ENCODE peak calls at places on chromosomes 6 and 20, in eight cellular contexts. One of them, this sample, is unnamed.

GRCh38 chr20:46027245-46027853 is 1.7 kb upstream of the SLC12A5 start:
- DNase-seq in NCI-H1417 treated with DMSO at 0.1 percent for 48 hours: no peak
- DNase-seq in amniotic stem cell: peak
- DNase-seq in NAMALWA: peak
- DNase-seq in GM12892: no peak
- DNase-seq in left lung: no peak
- DNase-seq in AG08396: peak
- DNase-seq in T-helper 2 cell: no peak
- DNase-seq in this sample: peak

GRCh38 chr6:164039954-164040375 is 625.4 kb downstream of the QKI start:
- DNase-seq in GM12892: peak
- DNase-seq in NCI-H1417 treated with DMSO at 0.1 percent for 48 hours: no peak
- DNase-seq in T-helper 2 cell: no peak
- DNase-seq in left lung: peak
- DNase-seq in amniotic stem cell: no peak
- DNase-seq in NAMALWA: no peak
- DNase-seq in AG08396: peak
- DNase-seq in this sample: peak

GRCh38 chr20:38196592-38196991 is 31.5 kb upstream of the TGM2 start:
- DNase-seq in amniotic stem cell: no peak
- DNase-seq in GM12892: no peak
- DNase-seq in NAMALWA: peak
- DNase-seq in T-helper 2 cell: no peak
- DNase-seq in AG08396: no peak
- DNase-seq in left lung: peak
- DNase-seq in NCI-H1417 treated with DMSO at 0.1 percent for 48 hours: no peak
- DNase-seq in this sample: peak

GRCh38 chr6:111414373-111414772 is 68.6 kb downstream of the REV3L start:
- DNase-seq in AG08396: no peak
- DNase-seq in amniotic stem cell: no peak
- DNase-seq in NCI-H1417 treated with DMSO at 0.1 percent for 48 hours: no peak
- DNase-seq in NAMALWA: no peak
- DNase-seq in GM12892: no peak
- DNase-seq in left lung: no peak
- DNase-seq in T-helper 2 cell: no peak
- DNase-seq in this sample: no peak

GRCh38 chr6:95923518-95923917 is 92.3 kb upstream of the FUT9 start:
- DNase-seq in NCI-H1417 treated with DMSO at 0.1 percent for 48 hours: no peak
- DNase-seq in amniotic stem cell: no peak
- DNase-seq in left lung: no peak
- DNase-seq in AG08396: no peak
- DNase-seq in GM12892: peak
- DNase-seq in T-helper 2 cell: no peak
- DNase-seq in NAMALWA: peak
- DNase-seq in this sample: peak

GRCh38 chr20:19968488-19969073 is 48.6 kb upstream of the NAA20 start:
- DNase-seq in left lung: no peak
- DNase-seq in T-helper 2 cell: no peak
- DNase-seq in GM12892: no peak
- DNase-seq in amniotic stem cell: no peak
- DNase-seq in NCI-H1417 treated with DMSO at 0.1 percent for 48 hours: peak
- DNase-seq in AG08396: no peak
- DNase-seq in NAMALWA: no peak
- DNase-seq in this sample: peak

GRCh38 chr6:30682181-30683117 is 4.0 kb downstream of the PPP1R18 start:
- DNase-seq in NCI-H1417 treated with DMSO at 0.1 percent for 48 hours: no peak
- DNase-seq in GM12892: peak
- DNase-seq in AG08396: peak
- DNase-seq in NAMALWA: peak
- DNase-seq in amniotic stem cell: peak
- DNase-seq in T-helper 2 cell: peak
- DNase-seq in left lung: peak
- DNase-seq in this sample: peak

GRCh38 chr20:62367483-62368302 is 581 bp upstream of the LAMA5 start:
- DNase-seq in NAMALWA: peak
- DNase-seq in amniotic stem cell: no peak
- DNase-seq in left lung: peak
- DNase-seq in AG08396: no peak
- DNase-seq in GM12892: no peak
- DNase-seq in T-helper 2 cell: no peak
- DNase-seq in NCI-H1417 treated with DMSO at 0.1 percent for 48 hours: no peak
- DNase-seq in this sample: peak

GRCh38 chr6:35755525-35755924 is 18.7 kb downstream of the ARMC12 start:
- DNase-seq in NCI-H1417 treated with DMSO at 0.1 percent for 48 hours: no peak
- DNase-seq in AG08396: no peak
- DNase-seq in GM12892: no peak
- DNase-seq in amniotic stem cell: no peak
- DNase-seq in left lung: no peak
- DNase-seq in NAMALWA: no peak
- DNase-seq in T-helper 2 cell: no peak
- DNase-seq in this sample: no peak

GRCh38 chr6:63764318-63764916 is 128.8 kb downstream of the PHF3 start:
- DNase-seq in AG08396: no peak
- DNase-seq in amniotic stem cell: peak
- DNase-seq in T-helper 2 cell: no peak
- DNase-seq in left lung: no peak
- DNase-seq in NAMALWA: peak
- DNase-seq in GM12892: no peak
- DNase-seq in NCI-H1417 treated with DMSO at 0.1 percent for 48 hours: peak
- DNase-seq in this sample: peak

GRCh38 chr6:148203970-148204369 is 138.7 kb upstream of the SASH1 start:
- DNase-seq in left lung: no peak
- DNase-seq in GM12892: no peak
- DNase-seq in amniotic stem cell: no peak
- DNase-seq in T-helper 2 cell: no peak
- DNase-seq in NAMALWA: peak
- DNase-seq in NCI-H1417 treated with DMSO at 0.1 percent for 48 hours: no peak
- DNase-seq in AG08396: peak
- DNase-seq in this sample: peak

GRCh38 chr6:131014080-131014776 is 48.8 kb downstream of the EPB41L2 start:
- DNase-seq in left lung: no peak
- DNase-seq in T-helper 2 cell: no peak
- DNase-seq in AG08396: no peak
- DNase-seq in NCI-H1417 treated with DMSO at 0.1 percent for 48 hours: no peak
- DNase-seq in amniotic stem cell: no peak
- DNase-seq in NAMALWA: no peak
- DNase-seq in GM12892: no peak
- DNase-seq in this sample: no peak

GRCh38 chr6:99568103-99568933 is at the start of gene CCNC:
- DNase-seq in AG08396: peak
- DNase-seq in NCI-H1417 treated with DMSO at 0.1 percent for 48 hours: peak
- DNase-seq in GM12892: peak
- DNase-seq in amniotic stem cell: peak
- DNase-seq in NAMALWA: peak
- DNase-seq in T-helper 2 cell: peak
- DNase-seq in left lung: peak
- DNase-seq in this sample: peak

GRCh38 chr6:151179321-151179720 is 60.4 kb upstream of the AKAP12 start:
- DNase-seq in GM12892: no peak
- DNase-seq in AG08396: no peak
- DNase-seq in T-helper 2 cell: no peak
- DNase-seq in NAMALWA: no peak
- DNase-seq in NCI-H1417 treated with DMSO at 0.1 percent for 48 hours: no peak
- DNase-seq in left lung: no peak
- DNase-seq in amniotic stem cell: peak
- DNase-seq in this sample: no peak

GRCh38 chr20:51687071-51687470 is 81.1 kb downstream of the ATP9A start:
- DNase-seq in GM12892: no peak
- DNase-seq in T-helper 2 cell: no peak
- DNase-seq in NCI-H1417 treated with DMSO at 0.1 percent for 48 hours: no peak
- DNase-seq in amniotic stem cell: no peak
- DNase-seq in NAMALWA: no peak
- DNase-seq in AG08396: peak
- DNase-seq in left lung: no peak
- DNase-seq in this sample: no peak

GRCh38 chr6:16543491-16543890 is 217.8 kb downstream of the ATXN1 start:
- DNase-seq in AG08396: no peak
- DNase-seq in left lung: no peak
- DNase-seq in amniotic stem cell: peak
- DNase-seq in NAMALWA: no peak
- DNase-seq in T-helper 2 cell: no peak
- DNase-seq in GM12892: no peak
- DNase-seq in NCI-H1417 treated with DMSO at 0.1 percent for 48 hours: no peak
- DNase-seq in this sample: no peak

GRCh38 chr6:53651764-53652401 is 13.7 kb downstream of the KLHL31 start:
- DNase-seq in NAMALWA: no peak
- DNase-seq in T-helper 2 cell: peak
- DNase-seq in left lung: peak
- DNase-seq in amniotic stem cell: peak
- DNase-seq in NCI-H1417 treated with DMSO at 0.1 percent for 48 hours: peak
- DNase-seq in GM12892: peak
- DNase-seq in AG08396: peak
- DNase-seq in this sample: peak

GRCh38 chr20:3621111-3621510 is 42.1 kb downstream of the GFRA4 start:
- DNase-seq in NCI-H1417 treated with DMSO at 0.1 percent for 48 hours: no peak
- DNase-seq in amniotic stem cell: no peak
- DNase-seq in left lung: no peak
- DNase-seq in T-helper 2 cell: no peak
- DNase-seq in GM12892: no peak
- DNase-seq in NAMALWA: no peak
- DNase-seq in AG08396: no peak
- DNase-seq in this sample: no peak

GRCh38 chr6:125869427-125869826 is 78.7 kb downstream of the NCOA7 start:
- DNase-seq in amniotic stem cell: no peak
- DNase-seq in AG08396: no peak
- DNase-seq in NCI-H1417 treated with DMSO at 0.1 percent for 48 hours: no peak
- DNase-seq in NAMALWA: no peak
- DNase-seq in left lung: no peak
- DNase-seq in GM12892: no peak
- DNase-seq in T-helper 2 cell: no peak
- DNase-seq in this sample: no peak

GRCh38 chr20:19976595-19977372 is 40.4 kb upstream of the NAA20 start:
- DNase-seq in AG08396: peak
- DNase-seq in GM12892: no peak
- DNase-seq in NCI-H1417 treated with DMSO at 0.1 percent for 48 hours: no peak
- DNase-seq in NAMALWA: no peak
- DNase-seq in left lung: peak
- DNase-seq in amniotic stem cell: peak
- DNase-seq in T-helper 2 cell: no peak
- DNase-seq in this sample: peak

GRCh38 chr6:135088232-135088760 is 33.7 kb upstream of the HBS1L start:
- DNase-seq in T-helper 2 cell: no peak
- DNase-seq in NCI-H1417 treated with DMSO at 0.1 percent for 48 hours: no peak
- DNase-seq in amniotic stem cell: no peak
- DNase-seq in left lung: no peak
- DNase-seq in NAMALWA: peak
- DNase-seq in AG08396: no peak
- DNase-seq in GM12892: no peak
- DNase-seq in this sample: no peak

GRCh38 chr6:109311481-109311880 is 70.8 kb downstream of the CD164 start:
- DNase-seq in NAMALWA: no peak
- DNase-seq in NCI-H1417 treated with DMSO at 0.1 percent for 48 hours: no peak
- DNase-seq in left lung: no peak
- DNase-seq in AG08396: no peak
- DNase-seq in GM12892: no peak
- DNase-seq in T-helper 2 cell: no peak
- DNase-seq in amniotic stem cell: no peak
- DNase-seq in this sample: no peak

GRCh38 chr20:62822788-62823651 is 6.2 kb downstream of the COL9A3 start:
- DNase-seq in NAMALWA: peak
- DNase-seq in amniotic stem cell: no peak
- DNase-seq in GM12892: peak
- DNase-seq in AG08396: no peak
- DNase-seq in left lung: no peak
- DNase-seq in T-helper 2 cell: no peak
- DNase-seq in NCI-H1417 treated with DMSO at 0.1 percent for 48 hours: no peak
- DNase-seq in this sample: peak

GRCh38 chr6:117482240-117483003 is at the start of gene DCBLD1:
- DNase-seq in NAMALWA: peak
- DNase-seq in T-helper 2 cell: peak
- DNase-seq in GM12892: peak
- DNase-seq in AG08396: peak
- DNase-seq in amniotic stem cell: peak
- DNase-seq in NCI-H1417 treated with DMSO at 0.1 percent for 48 hours: no peak
- DNase-seq in left lung: peak
- DNase-seq in this sample: peak

GRCh38 chr6:85191656-85192055 is 258.2 kb upstream of the NT5E start:
- DNase-seq in GM12892: no peak
- DNase-seq in AG08396: no peak
- DNase-seq in T-helper 2 cell: no peak
- DNase-seq in left lung: no peak
- DNase-seq in NCI-H1417 treated with DMSO at 0.1 percent for 48 hours: no peak
- DNase-seq in amniotic stem cell: no peak
- DNase-seq in NAMALWA: no peak
- DNase-seq in this sample: no peak

GRCh38 chr20:51385941-51386530 is 156.5 kb downstream of the NFATC2 start:
- DNase-seq in left lung: no peak
- DNase-seq in amniotic stem cell: peak
- DNase-seq in NAMALWA: peak
- DNase-seq in AG08396: peak
- DNase-seq in GM12892: no peak
- DNase-seq in T-helper 2 cell: no peak
- DNase-seq in NCI-H1417 treated with DMSO at 0.1 percent for 48 hours: no peak
- DNase-seq in this sample: peak

GRCh38 chr6:168313371-168314028 is 6.1 kb downstream of the DACT2 start:
- DNase-seq in GM12892: no peak
- DNase-seq in NCI-H1417 treated with DMSO at 0.1 percent for 48 hours: no peak
- DNase-seq in left lung: no peak
- DNase-seq in AG08396: no peak
- DNase-seq in T-helper 2 cell: no peak
- DNase-seq in NAMALWA: no peak
- DNase-seq in amniotic stem cell: no peak
- DNase-seq in this sample: no peak

This sample was measured in RPMI8226.